ENCODE peak calls at places on chromosomes 12 and 14, in ten cellular contexts. B is natural killer cell, P is cardiac fibroblast, S is uterus, T is mesothelial cell of epicardium, D is A549, O is kidney, C is cardiac muscle cell, W is GM10248, V is left ventricle myocardium inferior. N is an unnamed sample.
A peak's percentile ranks its signal among the peaks of the same experiment; 100 is the strongest.

GRCh38 chr12:20300457-20300856 is 67.9 kb upstream of the PDE3A start:
- DNase-seq in B (no peak), P (no peak), S (no peak), T (no peak), D (no peak), O (no peak), C (no peak), W (no peak), V (no peak), N (no peak)

GRCh38 chr12:111462134-111462821 is 56.6 kb downstream of the SH2B3 start:
- DNase-seq in B (no peak), P (peak; percentile 37), S (no peak), T (no peak), D (no peak), O (no peak), C (no peak), W (no peak), V (no peak), N (no peak)

GRCh38 chr14:76376001-76376404 is at the start of gene ESRRB:
- DNase-seq in B (no peak), P (peak; percentile 21), S (no peak), T (no peak), D (peak; percentile 48), O (no peak), C (peak; percentile 61), W (no peak), V (no peak), N (no peak)

GRCh38 chr12:4859478-4860210 is 50.1 kb upstream of the KCNA1 start:
- DNase-seq in B (no peak), P (no peak), S (no peak), T (no peak), D (no peak), O (no peak), C (peak; percentile 28), W (peak; percentile 41), V (no peak), N (no peak)

GRCh38 chr12:29929295-29929694 is 145.6 kb upstream of the TMTC1 start:
- DNase-seq in B (no peak), P (no peak), S (no peak), T (no peak), D (no peak), O (no peak), C (no peak), W (no peak), V (no peak), N (no peak)

GRCh38 chr14:77025744-77026165 is 2.8 kb downstream of the IRF2BPL start:
- DNase-seq in B (no peak), P (no peak), S (no peak), T (no peak), D (no peak), O (peak; percentile 84), C (peak; percentile 42), W (no peak), V (peak; percentile 31), N (no peak)

GRCh38 chr12:79121486-79121885 is 256.9 kb downstream of the SYT1 start:
- DNase-seq in B (no peak), P (peak; percentile 2), S (no peak), T (no peak), D (peak; percentile 6), O (no peak), C (no peak), W (no peak), V (no peak), N (no peak)

GRCh38 chr12:104457746-104458644 is 1.2 kb downstream of the CHST11 start:
- DNase-seq in B (peak; percentile 37), P (no peak), S (peak; percentile 35), T (no peak), D (peak; percentile 55), O (peak; percentile 79), C (peak; percentile 53), W (peak; percentile 70), V (peak; percentile 23), N (peak; percentile 57)

GRCh38 chr14:97277711-97278110 is 480.5 kb downstream of the VRK1 start:
- DNase-seq in B (no peak), P (no peak), S (no peak), T (no peak), D (no peak), O (no peak), C (no peak), W (no peak), V (no peak), N (no peak)

GRCh38 chr12:67671892-67672291 is 23.3 kb downstream of the DYRK2 start:
- DNase-seq in B (no peak), P (no peak), S (no peak), T (no peak), D (no peak), O (no peak), C (no peak), W (no peak), V (no peak), N (no peak)

GRCh38 chr12:27999970-28000369 is 27.4 kb upstream of the PTHLH start:
- DNase-seq in B (no peak), P (no peak), S (no peak), T (no peak), D (no peak), O (no peak), C (no peak), W (no peak), V (no peak), N (no peak)

GRCh38 chr14:28719130-28719529 is 47.5 kb upstream of the FOXG1 start:
- DNase-seq in B (no peak), P (no peak), S (no peak), T (no peak), D (no peak), O (no peak), C (no peak), W (no peak), V (no peak), N (no peak)

DNA sequence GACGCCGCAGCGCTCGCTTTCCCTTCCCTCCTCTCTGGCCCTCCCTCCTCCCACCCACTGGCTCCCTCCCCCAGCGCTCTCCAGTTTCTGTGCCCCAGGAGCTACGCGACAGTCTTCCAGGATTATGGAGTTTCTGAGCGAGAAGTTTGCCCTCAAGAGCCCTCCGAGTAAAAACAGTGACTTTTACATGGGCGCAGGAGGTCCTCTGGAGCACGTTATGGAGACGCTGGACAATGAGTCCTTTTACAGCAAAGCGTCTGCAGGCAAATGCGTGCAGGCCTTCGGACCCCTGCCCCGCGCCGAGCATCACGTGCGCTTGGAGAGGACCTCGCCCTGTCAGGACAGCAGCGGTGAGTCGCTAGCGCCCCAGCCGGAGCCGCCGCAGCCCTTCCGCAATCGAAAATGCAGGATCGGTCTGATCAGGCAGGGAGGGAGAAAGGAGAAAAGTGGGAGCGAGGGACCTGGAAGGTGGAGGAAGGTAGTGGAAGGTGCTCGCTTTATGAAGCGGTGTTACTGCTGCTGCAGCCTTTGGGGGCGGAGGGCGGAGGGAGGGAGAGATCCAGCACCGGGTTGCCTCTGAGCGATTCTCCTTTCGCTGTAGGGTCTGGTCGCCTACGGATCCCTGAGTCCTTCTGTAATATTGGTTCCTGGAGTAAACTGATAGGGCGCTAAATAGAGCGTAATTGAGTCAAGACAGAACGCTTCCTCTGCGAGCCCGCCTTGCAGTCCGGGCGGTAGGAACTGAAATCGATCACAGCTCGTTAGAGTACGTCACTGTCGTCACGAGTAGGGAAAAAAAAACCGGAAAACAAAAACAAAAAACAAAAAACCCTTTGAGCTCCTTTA is at the start of gene ALX1:
- DNase-seq in B (no peak), P (peak; percentile 35), S (peak; percentile 45), T (peak; percentile 37), D (peak; percentile 25), O (peak; percentile 81), C (peak; percentile 80), W (peak; percentile 13), V (no peak), N (no peak)
- TF ChIP-seq CTCF in B (no peak), P (no peak), S (no peak), T (no peak), D (peak; percentile 7), O (no peak), C (no peak), W (no peak), V (no peak), N (no peak)

GRCh38 chr14:38522724-38523123 is 266.8 kb upstream of the CLEC14A start:
- DNase-seq in B (no peak), P (no peak), S (no peak), T (no peak), D (no peak), O (no peak), C (peak; percentile 78), W (no peak), V (no peak), N (no peak)
- TF ChIP-seq CTCF in B (no peak), P (no peak), S (no peak), T (no peak), D (no peak), O (no peak), C (no peak), W (no peak), V (no peak), N (no peak)

DNA sequence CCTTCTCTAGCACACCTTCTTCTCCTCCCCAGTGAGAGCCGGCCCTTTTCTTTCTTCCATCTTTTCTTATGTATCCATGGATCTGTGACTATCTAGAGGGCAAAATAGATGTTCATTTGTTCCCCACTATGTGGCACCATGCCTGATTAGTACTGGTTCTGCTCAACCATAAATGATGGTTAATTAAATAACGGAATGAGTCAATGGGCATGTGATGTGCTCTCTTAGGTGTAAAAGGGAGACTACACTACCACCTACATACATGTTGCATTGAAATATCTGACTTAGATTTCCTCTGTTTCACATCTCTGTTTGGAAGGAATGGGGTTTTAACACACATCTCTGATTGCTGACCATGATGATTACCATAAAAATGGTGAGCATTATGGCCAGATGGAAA is 116.5 kb downstream of the BTG1 start:
- DNase-seq in B (no peak), P (no peak), S (no peak), T (no peak), D (no peak), O (no peak), C (no peak), W (no peak), V (no peak), N (no peak)
- TF ChIP-seq CTCF in B (no peak), P (no peak), S (no peak), T (no peak), D (no peak), O (no peak), C (no peak), W (no peak), V (no peak), N (no peak)

GRCh38 chr14:42533476-42533875 is 926.8 kb downstream of the LRFN5 start:
- DNase-seq in B (no peak), P (no peak), S (no peak), T (no peak), D (no peak), O (no peak), C (no peak), W (no peak), V (no peak), N (no peak)

GRCh38 chr14:42532194-42532593 is 925.5 kb downstream of the LRFN5 start:
- DNase-seq in B (no peak), P (no peak), S (no peak), T (no peak), D (no peak), O (no peak), C (no peak), W (no peak), V (no peak), N (no peak)

DNA sequence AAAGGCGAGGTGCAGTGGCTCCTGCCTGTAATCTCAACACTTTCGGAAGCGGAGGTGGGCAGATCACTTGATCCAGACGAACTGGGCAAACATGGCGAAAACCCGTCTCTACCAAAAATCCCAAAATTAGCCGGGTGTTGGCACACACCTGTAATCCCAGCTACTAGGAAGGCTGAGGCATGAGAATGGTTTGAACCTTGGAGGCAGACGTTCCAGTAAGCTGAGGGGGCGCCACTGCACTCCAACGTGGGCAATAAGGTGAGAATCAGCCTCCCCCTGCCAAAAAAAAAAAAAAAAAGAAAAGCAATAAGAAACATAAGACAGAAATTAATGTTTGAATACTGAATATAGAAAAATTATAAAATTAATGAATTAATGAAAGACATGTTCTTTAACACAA is 928.7 kb downstream of the LRFN5 start:
- DNase-seq in B (no peak), P (no peak), S (no peak), T (no peak), D (no peak), O (no peak), C (no peak), W (no peak), V (no peak), N (no peak)
- TF ChIP-seq CTCF in B (no peak), P (no peak), S (no peak), T (no peak), D (no peak), O (no peak), C (no peak), W (no peak), V (no peak), N (no peak)

N was measured in activated B cell treated with CpG ODN at 0.5 μM for 24 hours.